ENCODE peak calls at places on chromosomes 11 and 22, in five cellular contexts. J, Q, W, K and C are unnamed samples.
A peak's percentile ranks its signal among the peaks of the same experiment; 100 is the strongest.

GRCh38 chr22:25898707-25899365 is 156.8 kb downstream of the MYO18B start:
- DNase-seq in K (no peak), Q (no peak), W (peak; percentile 14), J (peak; percentile 37), C (no peak)

GRCh38 chr11:112163875-112164521 is at the start of gene IL18:
- DNase-seq in W (peak; percentile 88), K (no peak), J (peak; percentile 38), Q (peak; percentile 23), C (no peak)

GRCh38 chr11:20671856-20672546 is 2.6 kb downstream of the NELL1 start:
- DNase-seq in Q (no peak), J (no peak), W (peak; percentile 20), K (peak; percentile 2), C (no peak)

GRCh38 chr11:73582636-73583035 is 15.3 kb downstream of the FAM168A start:
- DNase-seq in W (no peak), K (no peak), Q (no peak), J (no peak), C (no peak)

GRCh38 chr22:26722159-26722558 is 64.8 kb downstream of the MIAT start:
- DNase-seq in Q (no peak), J (no peak), W (peak; percentile 35), K (peak; percentile 73), C (no peak)

GRCh38 chr11:120293038-120293800 is 31.9 kb upstream of the TLCD5 start:
- DNase-seq in K (no peak), J (no peak), Q (no peak), W (no peak), C (no peak)

GRCh38 chr11:90558328-90558865 is 335.5 kb upstream of the CHORDC1 start:
- DNase-seq in W (no peak), Q (no peak), K (no peak), J (no peak), C (no peak)

GRCh38 chr22:26669060-26669481 is 11.7 kb downstream of the MIAT start:
- DNase-seq in K (peak; percentile 82), Q (peak; percentile 45), J (peak; percentile 74), W (peak; percentile 76), C (peak; percentile 80)

GRCh38 chr11:114197799-114198500 is 98.2 kb upstream of the NNMT start:
- DNase-seq in J (no peak), W (no peak), Q (no peak), K (peak; percentile 38), C (no peak)

GRCh38 chr11:80873309-80873999 is 1432.6 kb upstream of the TENM4 start:
- DNase-seq in W (no peak), K (no peak), J (no peak), Q (no peak), C (no peak)

GRCh38 chr22:35625763-35626162 is 8.6 kb upstream of the MB start:
- DNase-seq in W (no peak), J (no peak), K (no peak), Q (no peak), C (no peak)

GRCh38 chr11:8785998-8786397 is 103.4 kb downstream of the RPL27A start:
- DNase-seq in Q (no peak), W (no peak), J (no peak), K (no peak), C (no peak)

GRCh38 chr11:86523738-86524602 is 148.4 kb downstream of the ME3 start:
- DNase-seq in Q (no peak), J (no peak), W (peak; percentile 98), K (peak; percentile 92), C (no peak)

GRCh38 chr11:34840736-34841386 is 75.3 kb downstream of the APIP start:
- DNase-seq in Q (no peak), W (peak; percentile 59), K (no peak), J (peak; percentile 29), C (no peak)

GRCh38 chr22:46561435-46561905 is 24.1 kb upstream of the CELSR1 start:
- DNase-seq in W (peak; percentile 77), Q (no peak), J (peak; percentile 64), K (no peak), C (peak; percentile 65)

GRCh38 chr11:84722583-84723108 is 904.5 kb downstream of the DLG2 start:
- DNase-seq in W (peak; percentile 12), Q (peak; percentile 10), K (no peak), J (peak; percentile 39), C (no peak)

GRCh38 chr22:26975381-26975780 is 318.0 kb downstream of the MIAT start:
- DNase-seq in Q (no peak), W (no peak), J (no peak), K (no peak), C (no peak)

GRCh38 chr22:22748297-22748743 is 103.9 kb downstream of the GGTLC2 start:
- DNase-seq in W (peak; percentile 51), K (peak; percentile 43), Q (peak; percentile 40), J (peak; percentile 51), C (peak; percentile 56)

GRCh38 chr22:45488764-45489370 is 13.8 kb upstream of the FBLN1 start:
- DNase-seq in Q (no peak), K (no peak), J (no peak), W (no peak), C (no peak)

GRCh38 chr11:6705905-6706535 is 22.9 kb upstream of the MRPL17 start:
- DNase-seq in J (peak; percentile 44), W (peak; percentile 45), K (peak; percentile 63), Q (peak; percentile 65), C (peak; percentile 58)

GRCh38 chr11:36034572-36035331 is 90.9 kb downstream of the LDLRAD3 start:
- DNase-seq in W (peak; percentile 45), K (peak; percentile 95), J (no peak), Q (no peak), C (no peak)

GRCh38 chr11:36288442-36289225 is 590 bp downstream of the COMMD9 start:
- DNase-seq in J (no peak), Q (no peak), K (no peak), W (no peak), C (no peak)

GRCh38 chr11:36684840-36685800 is 87.1 kb upstream of the RAG2 start:
- DNase-seq in Q (no peak), W (no peak), K (no peak), J (no peak), C (no peak)

GRCh38 chr11:131667566-131667965 is 297.2 kb downstream of the NTM start:
- DNase-seq in W (no peak), K (no peak), J (no peak), Q (no peak), C (no peak)

GRCh38 chr11:3631331-3631730 is 10.5 kb downstream of the ART5 start:
- DNase-seq in K (peak; percentile 8), Q (no peak), W (no peak), J (no peak), C (no peak)

GRCh38 chr11:125410091-125410490 is 86.0 kb downstream of the FEZ1 start:
- DNase-seq in K (no peak), J (peak; percentile 67), Q (peak; percentile 61), W (no peak), C (no peak)

GRCh38 chr11:72763823-72764222 is 11.6 kb upstream of the ARAP1 start:
- DNase-seq in K (no peak), J (no peak), W (no peak), Q (no peak), C (no peak)

GRCh38 chr11:3747704-3748103 is 49.6 kb downstream of the NUP98 start:
- DNase-seq in Q (no peak), J (no peak), W (peak; percentile 15), K (peak; percentile 60), C (no peak)

GRCh38 chr22:44888491-44888941 is 121.3 kb downstream of the PHF21B start:
- DNase-seq in K (no peak), J (peak; percentile 57), W (no peak), Q (no peak), C (no peak)

GRCh38 chr11:70420008-70420464 is 21.7 kb downstream of the CTTN start:
- DNase-seq in J (no peak), K (no peak), W (no peak), Q (no peak), C (no peak)

GRCh38 chr22:37176464-37177061 is 11.5 kb downstream of the C1QTNF6 start:
- DNase-seq in Q (no peak), K (peak; percentile 68), W (no peak), J (no peak), C (peak; percentile 12)
- TF ChIP-seq CTCF in Q (no peak), K (no peak), W (no peak), J (no peak), C (no peak)

DNA sequence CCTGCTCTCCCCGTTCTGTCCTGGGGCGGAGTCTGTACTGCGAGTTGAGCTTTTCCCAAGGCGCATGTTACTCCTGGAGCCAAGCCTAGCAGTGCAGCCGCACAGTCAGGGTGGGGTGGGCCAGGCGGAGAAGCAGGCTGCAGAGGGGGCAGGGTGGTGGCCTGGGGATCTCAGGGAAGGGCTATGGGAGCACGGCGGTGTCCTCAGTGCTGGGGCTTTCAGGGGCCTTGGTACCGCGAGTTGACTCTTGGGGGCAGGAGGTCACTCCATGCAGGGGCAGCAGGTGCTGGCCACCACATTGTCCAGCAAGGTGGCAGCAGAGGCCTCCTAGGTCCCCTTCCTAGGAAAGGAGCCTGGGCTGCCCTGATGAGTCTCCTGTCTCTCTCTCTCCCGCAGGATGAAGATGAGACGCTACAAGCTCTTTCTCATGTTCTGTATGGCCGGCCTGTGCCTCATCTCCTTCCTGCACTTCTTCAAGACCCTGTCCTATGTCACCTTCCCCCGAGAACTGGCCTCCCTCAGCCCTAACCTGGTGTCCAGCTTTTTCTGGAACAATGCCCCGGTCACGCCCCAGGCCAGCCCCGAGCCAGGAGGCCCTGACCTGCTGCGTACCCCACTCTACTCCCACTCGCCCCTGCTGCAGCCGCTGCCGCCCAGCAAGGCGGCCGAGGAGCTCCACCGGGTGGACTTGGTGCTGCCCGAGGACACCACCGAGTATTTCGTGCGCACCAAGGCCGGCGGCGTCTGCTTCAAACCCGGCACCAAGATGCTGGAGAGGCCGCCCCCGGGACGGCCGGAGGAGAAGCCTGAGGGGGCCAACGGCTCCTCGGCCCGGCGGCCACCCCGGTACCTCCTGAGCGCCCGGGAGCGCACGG is 14.9 kb upstream of the MIEF1 start:
- DNase-seq in Q (no peak), J (no peak), K (no peak), W (no peak), C (no peak)
- TF ChIP-seq CTCF in Q (no peak), J (no peak), K (no peak), W (no peak), C (no peak)

GRCh38 chr11:93085097-93085496 is 112.7 kb downstream of the SLC36A4 start:
- DNase-seq in W (no peak), K (peak; percentile 7), Q (no peak), J (no peak), C (no peak)

GRCh38 chr11:93089474-93090102 is 108.2 kb downstream of the SLC36A4 start:
- DNase-seq in Q (no peak), W (peak; percentile 43), K (peak; percentile 60), J (peak; percentile 19), C (no peak)
- TF ChIP-seq CTCF in Q (peak; percentile 30), W (peak; percentile 32), K (peak; percentile 78), J (no peak), C (no peak)

GRCh38 chr22:21020802-21021429 is 6.0 kb downstream of the P2RX6 start:
- DNase-seq in W (no peak), K (no peak), Q (no peak), J (peak; percentile 68), C (no peak)
- TF ChIP-seq CTCF in W (no peak), K (peak; percentile 71), Q (peak; percentile 15), J (peak; percentile 52), C (peak; percentile 22)